ENCODE peak calls at places on chromosome 7, in eight cellular contexts. One of them, this sample, is unnamed.

GRCh38 chr7:129688503-129689222 is 77.1 kb downstream of the NRF1 start:
- DNase-seq in lower lobe of right lung: no peak
- DNase-seq in SW 1271: no peak
- DNase-seq in uterus: no peak
- DNase-seq in activated CD8-positive, alpha-beta memory T cell treated with anti-CD3 and anti-CD28 coated beads, Interleukin-2, amount 50 U/mL, for 4 hours: no peak
- DNase-seq in NCI-H1417: no peak
- DNase-seq in PC-3: no peak
- DNase-seq in hippocampal formation: no peak
- DNase-seq in this sample: no peak

GRCh38 chr7:101826081-101826835 is 8.8 kb downstream of the CUX1 start:
- DNase-seq in lower lobe of right lung: no peak
- DNase-seq in SW 1271: no peak
- DNase-seq in uterus: peak; percentile 10
- DNase-seq in activated CD8-positive, alpha-beta memory T cell treated with anti-CD3 and anti-CD28 coated beads, Interleukin-2, amount 50 U/mL, for 4 hours: no peak
- DNase-seq in NCI-H1417: no peak
- DNase-seq in PC-3: no peak
- DNase-seq in hippocampal formation: no peak
- DNase-seq in this sample: no peak

GRCh38 chr7:47669178-47669878 is 87.4 kb upstream of the TNS3 start:
- DNase-seq in lower lobe of right lung: peak; percentile 79
- DNase-seq in SW 1271: no peak
- DNase-seq in uterus: peak; percentile 80
- DNase-seq in activated CD8-positive, alpha-beta memory T cell treated with anti-CD3 and anti-CD28 coated beads, Interleukin-2, amount 50 U/mL, for 4 hours: no peak
- DNase-seq in NCI-H1417: no peak
- DNase-seq in PC-3: peak; percentile 92
- DNase-seq in hippocampal formation: no peak
- DNase-seq in this sample: no peak

GRCh38 chr7:34939175-34939574 is 98.1 kb downstream of the DPY19L1 start:
- DNase-seq in lower lobe of right lung: no peak
- DNase-seq in SW 1271: no peak
- DNase-seq in uterus: no peak
- DNase-seq in activated CD8-positive, alpha-beta memory T cell treated with anti-CD3 and anti-CD28 coated beads, Interleukin-2, amount 50 U/mL, for 4 hours: no peak
- DNase-seq in NCI-H1417: no peak
- DNase-seq in PC-3: peak; percentile 59
- DNase-seq in hippocampal formation: no peak
- DNase-seq in this sample: no peak

GRCh38 chr7:47400741-47401206 is 181.1 kb downstream of the TNS3 start:
- DNase-seq in lower lobe of right lung: no peak
- DNase-seq in SW 1271: no peak
- DNase-seq in uterus: peak; percentile 12
- DNase-seq in activated CD8-positive, alpha-beta memory T cell treated with anti-CD3 and anti-CD28 coated beads, Interleukin-2, amount 50 U/mL, for 4 hours: no peak
- DNase-seq in NCI-H1417: no peak
- DNase-seq in PC-3: no peak
- DNase-seq in hippocampal formation: no peak
- DNase-seq in this sample: no peak

GRCh38 chr7:155741805-155742204 is 70.5 kb downstream of the SHH start:
- DNase-seq in lower lobe of right lung: peak; percentile 67
- DNase-seq in SW 1271: no peak
- DNase-seq in uterus: no peak
- DNase-seq in activated CD8-positive, alpha-beta memory T cell treated with anti-CD3 and anti-CD28 coated beads, Interleukin-2, amount 50 U/mL, for 4 hours: no peak
- DNase-seq in NCI-H1417: no peak
- DNase-seq in PC-3: no peak
- DNase-seq in hippocampal formation: no peak
- DNase-seq in this sample: no peak

GRCh38 chr7:106737202-106737562 is 76.2 kb upstream of the CCDC71L start:
- DNase-seq in lower lobe of right lung: no peak
- DNase-seq in SW 1271: peak; percentile 21
- DNase-seq in uterus: no peak
- DNase-seq in activated CD8-positive, alpha-beta memory T cell treated with anti-CD3 and anti-CD28 coated beads, Interleukin-2, amount 50 U/mL, for 4 hours: no peak
- DNase-seq in NCI-H1417: no peak
- DNase-seq in PC-3: peak; percentile 53
- DNase-seq in hippocampal formation: no peak
- DNase-seq in this sample: no peak

GRCh38 chr7:151755131-151755787 is 121.7 kb downstream of the PRKAG2 start:
- DNase-seq in lower lobe of right lung: peak; percentile 59
- DNase-seq in SW 1271: no peak
- DNase-seq in uterus: peak; percentile 71
- DNase-seq in activated CD8-positive, alpha-beta memory T cell treated with anti-CD3 and anti-CD28 coated beads, Interleukin-2, amount 50 U/mL, for 4 hours: no peak
- DNase-seq in NCI-H1417: no peak
- DNase-seq in PC-3: no peak
- DNase-seq in hippocampal formation: no peak
- DNase-seq in this sample: no peak

GRCh38 chr7:157910446-157910845 is 573.6 kb downstream of the DNAJB6 start:
- DNase-seq in lower lobe of right lung: peak; percentile 22
- DNase-seq in SW 1271: no peak
- DNase-seq in uterus: no peak
- DNase-seq in activated CD8-positive, alpha-beta memory T cell treated with anti-CD3 and anti-CD28 coated beads, Interleukin-2, amount 50 U/mL, for 4 hours: no peak
- DNase-seq in NCI-H1417: no peak
- DNase-seq in PC-3: no peak
- DNase-seq in hippocampal formation: no peak
- DNase-seq in this sample: no peak

GRCh38 chr7:50185188-50185587 is 92.1 kb upstream of the ZPBP start:
- DNase-seq in lower lobe of right lung: peak; percentile 70
- DNase-seq in SW 1271: no peak
- DNase-seq in uterus: no peak
- DNase-seq in activated CD8-positive, alpha-beta memory T cell treated with anti-CD3 and anti-CD28 coated beads, Interleukin-2, amount 50 U/mL, for 4 hours: no peak
- DNase-seq in NCI-H1417: no peak
- DNase-seq in PC-3: no peak
- DNase-seq in hippocampal formation: no peak
- DNase-seq in this sample: no peak

GRCh38 chr7:100088621-100089457 is at the start of gene COPS6:
- DNase-seq in lower lobe of right lung: peak; percentile 91
- DNase-seq in SW 1271: peak; percentile 64
- DNase-seq in uterus: peak; percentile 75
- DNase-seq in activated CD8-positive, alpha-beta memory T cell treated with anti-CD3 and anti-CD28 coated beads, Interleukin-2, amount 50 U/mL, for 4 hours: peak; percentile 87
- DNase-seq in NCI-H1417: peak; percentile 92
- DNase-seq in PC-3: peak; percentile 63
- DNase-seq in hippocampal formation: peak; percentile 79
- DNase-seq in this sample: peak; percentile 83

GRCh38 chr7:35380739-35381224 is 126.9 kb upstream of the TBX20 start:
- DNase-seq in lower lobe of right lung: peak; percentile 60
- DNase-seq in SW 1271: no peak
- DNase-seq in uterus: no peak
- DNase-seq in activated CD8-positive, alpha-beta memory T cell treated with anti-CD3 and anti-CD28 coated beads, Interleukin-2, amount 50 U/mL, for 4 hours: no peak
- DNase-seq in NCI-H1417: no peak
- DNase-seq in PC-3: no peak
- DNase-seq in hippocampal formation: no peak
- DNase-seq in this sample: no peak

GRCh38 chr7:135486258-135486657 is 23.6 kb downstream of the CNOT4 start:
- DNase-seq in lower lobe of right lung: no peak
- DNase-seq in SW 1271: no peak
- DNase-seq in uterus: no peak
- DNase-seq in activated CD8-positive, alpha-beta memory T cell treated with anti-CD3 and anti-CD28 coated beads, Interleukin-2, amount 50 U/mL, for 4 hours: no peak
- DNase-seq in NCI-H1417: no peak
- DNase-seq in PC-3: no peak
- DNase-seq in hippocampal formation: no peak
- DNase-seq in this sample: no peak

This sample was measured in dorsolateral prefrontal cortex.